ENCODE peak calls at places on chromosomes 16 and 17, in six cellular contexts. One of them, this sample, is unnamed.

GRCh38 chr16:65120811-65121721 is 797 bp downstream of the CDH11 start:
- DNase-seq in hippocampal formation: no peak
- DNase-seq in astrocyte of the spinal cord: peak; percentile 43
- DNase-seq in Calu3: no peak
- DNase-seq in mucosa of descending colon: peak; percentile 50
- DNase-seq in activated T-cell treated with anti-CD3 and anti-CD28 coated beads, Interleukin-2, amount 50 U/mL, for 72 hours: no peak
- DNase-seq in this sample: peak; percentile 51

GRCh38 chr17:15279011-15279477 is 13.9 kb upstream of the PMP22 start:
- DNase-seq in Calu3: no peak
- DNase-seq in hippocampal formation: no peak
- DNase-seq in mucosa of descending colon: no peak
- DNase-seq in activated T-cell treated with anti-CD3 and anti-CD28 coated beads, Interleukin-2, amount 50 U/mL, for 72 hours: no peak
- DNase-seq in astrocyte of the spinal cord: peak; percentile 76
- DNase-seq in this sample: peak; percentile 88

GRCh38 chr17:31754239-31754945 is 104.7 kb downstream of the COPRS start:
- DNase-seq in Calu3: peak; percentile 4
- DNase-seq in mucosa of descending colon: no peak
- DNase-seq in hippocampal formation: no peak
- DNase-seq in astrocyte of the spinal cord: peak; percentile 63
- DNase-seq in activated T-cell treated with anti-CD3 and anti-CD28 coated beads, Interleukin-2, amount 50 U/mL, for 72 hours: no peak
- DNase-seq in this sample: peak; percentile 89

GRCh38 chr17:57939797-57940196 is 15.4 kb downstream of the CUEDC1 start:
- DNase-seq in astrocyte of the spinal cord: no peak
- DNase-seq in hippocampal formation: no peak
- DNase-seq in mucosa of descending colon: peak; percentile 84
- DNase-seq in Calu3: no peak
- DNase-seq in activated T-cell treated with anti-CD3 and anti-CD28 coated beads, Interleukin-2, amount 50 U/mL, for 72 hours: no peak
- DNase-seq in this sample: no peak

GRCh38 chr16:4123617-4124300 is 7.5 kb upstream of the ADCY9 start:
- DNase-seq in activated T-cell treated with anti-CD3 and anti-CD28 coated beads, Interleukin-2, amount 50 U/mL, for 72 hours: no peak
- DNase-seq in Calu3: no peak
- DNase-seq in hippocampal formation: no peak
- DNase-seq in astrocyte of the spinal cord: peak; percentile 61
- DNase-seq in mucosa of descending colon: no peak
- DNase-seq in this sample: no peak

GRCh38 chr17:47792979-47793378 is 28.6 kb downstream of the OSBPL7 start:
- DNase-seq in activated T-cell treated with anti-CD3 and anti-CD28 coated beads, Interleukin-2, amount 50 U/mL, for 72 hours: no peak
- DNase-seq in mucosa of descending colon: no peak
- DNase-seq in astrocyte of the spinal cord: no peak
- DNase-seq in hippocampal formation: no peak
- DNase-seq in Calu3: no peak
- DNase-seq in this sample: no peak

GRCh38 chr16:23976091-23977001 is 140.6 kb downstream of the PRKCB start:
- DNase-seq in Calu3: no peak
- DNase-seq in astrocyte of the spinal cord: no peak
- DNase-seq in mucosa of descending colon: no peak
- DNase-seq in hippocampal formation: no peak
- DNase-seq in activated T-cell treated with anti-CD3 and anti-CD28 coated beads, Interleukin-2, amount 50 U/mL, for 72 hours: peak; percentile 42
- DNase-seq in this sample: no peak

GRCh38 chr17:8365143-8365542 is 11.4 kb downstream of the KRABD2 start:
- DNase-seq in mucosa of descending colon: no peak
- DNase-seq in Calu3: no peak
- DNase-seq in hippocampal formation: no peak
- DNase-seq in activated T-cell treated with anti-CD3 and anti-CD28 coated beads, Interleukin-2, amount 50 U/mL, for 72 hours: no peak
- DNase-seq in astrocyte of the spinal cord: peak; percentile 55
- DNase-seq in this sample: peak; percentile 39

GRCh38 chr17:69418535-69418934 is 4.0 kb downstream of the MAP2K6 start:
- DNase-seq in astrocyte of the spinal cord: no peak
- DNase-seq in Calu3: no peak
- DNase-seq in activated T-cell treated with anti-CD3 and anti-CD28 coated beads, Interleukin-2, amount 50 U/mL, for 72 hours: no peak
- DNase-seq in mucosa of descending colon: no peak
- DNase-seq in hippocampal formation: no peak
- DNase-seq in this sample: no peak

This sample was measured in foreskin keratinocyte.